ENCODE peak calls at places on chromosome 3, in four cellular contexts. One of them, this sample, is unnamed.

GRCh38 chr3:156677120-156677479 is 2.7 kb downstream of the TIPARP start:
- DNase-seq in substantia nigra: no peak
- DNase-seq in aorta: no peak
- DNase-seq in A549: no peak
- DNase-seq in this sample: no peak

GRCh38 chr3:10962481-10963036 is 30.0 kb upstream of the SLC6A1 start:
- DNase-seq in aorta: no peak
- DNase-seq in A549: no peak
- DNase-seq in substantia nigra: no peak
- DNase-seq in this sample: no peak

GRCh38 chr3:123412811-123413588 is 35.9 kb downstream of the ADCY5 start:
- DNase-seq in substantia nigra: peak
- DNase-seq in aorta: peak
- DNase-seq in A549: no peak
- DNase-seq in this sample: peak

GRCh38 chr3:131231710-131232348 is 149.7 kb upstream of the NUDT16 start:
- DNase-seq in aorta: no peak
- DNase-seq in A549: peak
- DNase-seq in substantia nigra: no peak
- DNase-seq in this sample: no peak

GRCh38 chr3:136305879-136306278 is 55.7 kb downstream of the PCCB start:
- DNase-seq in substantia nigra: no peak
- DNase-seq in aorta: no peak
- DNase-seq in A549: no peak
- DNase-seq in this sample: no peak

GRCh38 chr3:10552631-10552943 is 47.2 kb upstream of the ATP2B2 start:
- DNase-seq in aorta: peak
- DNase-seq in A549: no peak
- DNase-seq in substantia nigra: no peak
- DNase-seq in this sample: no peak

GRCh38 chr3:17151598-17152373 is 267.0 kb downstream of the PLCL2 start:
- DNase-seq in A549: no peak
- DNase-seq in aorta: no peak
- DNase-seq in substantia nigra: no peak
- DNase-seq in this sample: no peak

GRCh38 chr3:16801698-16802097 is 83.1 kb upstream of the PLCL2 start:
- DNase-seq in aorta: no peak
- DNase-seq in substantia nigra: no peak
- DNase-seq in A549: no peak
- DNase-seq in this sample: no peak

GRCh38 chr3:54599741-54600140 is 328.1 kb downstream of the LRTM1 start:
- DNase-seq in aorta: no peak
- DNase-seq in substantia nigra: peak
- DNase-seq in A549: no peak
- DNase-seq in this sample: no peak

GRCh38 chr3:84836961-84837360 is 121.8 kb upstream of the CADM2 start:
- DNase-seq in aorta: no peak
- DNase-seq in A549: no peak
- DNase-seq in substantia nigra: no peak
- DNase-seq in this sample: no peak

GRCh38 chr3:101512521-101513418 is at the start of gene SENP7:
- DNase-seq in A549: peak
- DNase-seq in aorta: peak
- DNase-seq in substantia nigra: peak
- DNase-seq in this sample: peak

GRCh38 chr3:183158113-183158512 is 4.4 kb downstream of the LAMP3 start:
- DNase-seq in substantia nigra: no peak
- DNase-seq in A549: no peak
- DNase-seq in aorta: no peak
- DNase-seq in this sample: no peak

GRCh38 chr3:53597136-53597915 is 102.9 kb downstream of the CACNA1D start:
- DNase-seq in aorta: no peak
- DNase-seq in substantia nigra: no peak
- DNase-seq in A549: no peak
- DNase-seq in this sample: no peak

GRCh38 chr3:153070153-153070868 is 91.7 kb upstream of the RAP2B start:
- DNase-seq in A549: peak
- DNase-seq in aorta: no peak
- DNase-seq in substantia nigra: no peak
- DNase-seq in this sample: no peak

GRCh38 chr3:180417241-180417640 is 184.7 kb upstream of the TTC14 start:
- DNase-seq in aorta: no peak
- DNase-seq in A549: no peak
- DNase-seq in substantia nigra: no peak
- DNase-seq in this sample: no peak

GRCh38 chr3:176906046-176906905 is 291.0 kb downstream of the TBL1XR1 start:
- DNase-seq in A549: peak
- DNase-seq in substantia nigra: no peak
- DNase-seq in aorta: no peak
- DNase-seq in this sample: no peak

GRCh38 chr3:138947303-138948121 is 495 bp downstream of the FOXL2NB start:
- DNase-seq in substantia nigra: no peak
- DNase-seq in aorta: peak
- DNase-seq in A549: no peak
- DNase-seq in this sample: no peak

GRCh38 chr3:52827866-52828376 is 2.6 kb downstream of the ITIH4 start:
- DNase-seq in aorta: no peak
- DNase-seq in substantia nigra: no peak
- DNase-seq in A549: peak
- DNase-seq in this sample: no peak

GRCh38 chr3:12692444-12692843 is 28.5 kb upstream of the RAF1 start:
- DNase-seq in aorta: no peak
- DNase-seq in substantia nigra: no peak
- DNase-seq in A549: no peak
- DNase-seq in this sample: no peak

GRCh38 chr3:88031543-88032148 is 27.2 kb downstream of the CGGBP1 start:
- DNase-seq in substantia nigra: no peak
- DNase-seq in A549: no peak
- DNase-seq in aorta: no peak
- DNase-seq in this sample: no peak

GRCh38 chr3:42165211-42165610 is 74.1 kb downstream of the TRAK1 start:
- DNase-seq in substantia nigra: no peak
- DNase-seq in A549: no peak
- DNase-seq in aorta: no peak
- DNase-seq in this sample: no peak

GRCh38 chr3:42166662-42167300 is 75.6 kb downstream of the TRAK1 start:
- DNase-seq in substantia nigra: no peak
- DNase-seq in A549: no peak
- DNase-seq in aorta: no peak
- DNase-seq in this sample: no peak

GRCh38 chr3:42163622-42164244 is 72.6 kb downstream of the TRAK1 start:
- DNase-seq in substantia nigra: no peak
- DNase-seq in aorta: no peak
- DNase-seq in A549: no peak
- DNase-seq in this sample: no peak

GRCh38 chr3:42166214-42166613 is 75.1 kb downstream of the TRAK1 start:
- DNase-seq in substantia nigra: no peak
- DNase-seq in A549: no peak
- DNase-seq in aorta: no peak
- DNase-seq in this sample: no peak

GRCh38 chr3:42164635-42165034 is 73.5 kb downstream of the TRAK1 start:
- DNase-seq in A549: no peak
- DNase-seq in substantia nigra: no peak
- DNase-seq in aorta: no peak
- DNase-seq in this sample: no peak
- H3K27ac ChIP-seq in A549: no peak
- H3K27ac ChIP-seq in substantia nigra: no peak
- H3K27ac ChIP-seq in aorta: no peak
- H3K27ac ChIP-seq in this sample: no peak

GRCh38 chr3:186988806-186989205 is 58.5 kb downstream of the ST6GAL1 start:
- DNase-seq in aorta: no peak
- DNase-seq in substantia nigra: no peak
- DNase-seq in A549: no peak
- DNase-seq in this sample: no peak
- H3K27ac ChIP-seq in aorta: no peak
- H3K27ac ChIP-seq in substantia nigra: no peak
- H3K27ac ChIP-seq in A549: no peak
- H3K27ac ChIP-seq in this sample: no peak

GRCh38 chr3:195896361-195897080 is 11.8 kb downstream of the TNK2 start:
- DNase-seq in aorta: no peak
- DNase-seq in A549: peak
- DNase-seq in substantia nigra: no peak
- DNase-seq in this sample: no peak
- H3K27ac ChIP-seq in aorta: peak
- H3K27ac ChIP-seq in A549: peak
- H3K27ac ChIP-seq in substantia nigra: peak
- H3K27ac ChIP-seq in this sample: peak

DNA sequence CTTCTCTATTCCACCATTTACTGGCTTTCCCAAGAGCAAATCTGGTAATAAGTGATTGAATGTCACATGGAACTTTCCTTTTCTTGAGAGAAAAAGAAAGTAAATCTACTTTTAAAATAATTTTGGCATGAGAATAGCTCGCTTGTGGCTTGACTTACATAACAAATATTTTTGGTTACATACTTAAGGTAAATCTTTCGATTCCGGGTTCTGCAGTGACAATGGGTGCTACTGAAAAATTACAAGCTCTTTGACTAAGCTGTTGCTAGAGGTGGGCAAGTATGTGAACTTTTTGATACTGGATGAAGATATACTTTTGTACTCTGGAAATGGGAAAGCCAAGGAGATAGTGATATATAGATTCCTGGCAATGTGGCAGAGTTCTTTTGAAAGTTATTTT is 51.9 kb upstream of the OTOL1 start:
- DNase-seq in substantia nigra: no peak
- DNase-seq in aorta: no peak
- DNase-seq in A549: no peak
- DNase-seq in this sample: no peak
- H3K27ac ChIP-seq in substantia nigra: no peak
- H3K27ac ChIP-seq in aorta: no peak
- H3K27ac ChIP-seq in A549: no peak
- H3K27ac ChIP-seq in this sample: no peak

DNA sequence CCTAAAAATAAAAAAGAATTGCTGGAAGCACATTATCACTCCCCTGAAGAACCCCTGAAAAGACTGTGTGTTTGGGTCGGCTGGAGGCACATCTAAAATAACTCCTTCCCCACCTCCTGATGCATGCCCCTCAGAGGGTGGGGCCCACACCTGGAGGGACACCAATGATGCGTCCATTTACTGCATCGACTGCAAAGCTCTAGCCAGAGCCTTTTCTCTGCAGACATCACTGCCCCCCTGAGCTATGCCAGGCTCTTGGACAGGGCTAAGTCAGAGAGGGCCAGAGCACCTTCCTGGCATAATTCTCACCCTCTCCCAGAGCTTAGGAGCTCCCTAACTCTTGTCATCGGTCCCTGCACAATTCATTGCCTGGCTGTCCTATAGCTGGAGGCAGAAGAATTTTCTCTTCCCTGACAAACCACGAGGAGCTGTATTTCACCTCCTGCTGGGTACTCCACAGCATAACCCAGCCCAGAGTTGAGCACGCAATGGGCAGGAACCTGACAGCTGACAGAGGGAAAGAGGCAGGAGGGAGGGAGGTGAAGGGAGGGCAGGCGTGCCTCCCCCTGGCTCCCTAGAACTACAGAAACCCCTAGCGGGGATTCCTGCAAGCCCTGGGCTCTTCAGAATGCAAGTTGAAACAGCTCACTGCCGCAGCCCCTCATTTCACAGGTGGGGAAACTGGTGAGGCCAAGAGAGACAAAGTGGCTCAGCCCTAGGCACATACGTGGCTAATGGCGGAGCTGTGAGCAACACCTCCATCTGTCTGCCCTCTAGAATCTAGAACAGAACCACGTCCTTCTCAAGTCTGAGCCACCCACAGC is 46.6 kb downstream of the XXYLT1 start:
- DNase-seq in A549: no peak
- DNase-seq in aorta: peak
- DNase-seq in substantia nigra: no peak
- DNase-seq in this sample: no peak
- H3K27ac ChIP-seq in A549: no peak
- H3K27ac ChIP-seq in aorta: peak
- H3K27ac ChIP-seq in substantia nigra: no peak
- H3K27ac ChIP-seq in this sample: no peak

GRCh38 chr3:106006001-106006400 is 137.2 kb upstream of the CBLB start:
- DNase-seq in substantia nigra: no peak
- DNase-seq in A549: no peak
- DNase-seq in aorta: no peak
- DNase-seq in this sample: no peak

GRCh38 chr3:106004137-106004600 is 135.4 kb upstream of the CBLB start:
- DNase-seq in substantia nigra: no peak
- DNase-seq in aorta: no peak
- DNase-seq in A549: peak
- DNase-seq in this sample: no peak

GRCh38 chr3:106007512-106007911 is 138.7 kb upstream of the CBLB start:
- DNase-seq in aorta: no peak
- DNase-seq in A549: no peak
- DNase-seq in substantia nigra: no peak
- DNase-seq in this sample: no peak

GRCh38 chr3:106006571-106006970 is 137.8 kb upstream of the CBLB start:
- DNase-seq in substantia nigra: no peak
- DNase-seq in A549: no peak
- DNase-seq in aorta: no peak
- DNase-seq in this sample: no peak

GRCh38 chr3:106004841-106005240 is 136.0 kb upstream of the CBLB start:
- DNase-seq in aorta: no peak
- DNase-seq in A549: no peak
- DNase-seq in substantia nigra: no peak
- DNase-seq in this sample: no peak
- H3K27ac ChIP-seq in aorta: no peak
- H3K27ac ChIP-seq in A549: no peak
- H3K27ac ChIP-seq in substantia nigra: no peak
- H3K27ac ChIP-seq in this sample: no peak

DNA sequence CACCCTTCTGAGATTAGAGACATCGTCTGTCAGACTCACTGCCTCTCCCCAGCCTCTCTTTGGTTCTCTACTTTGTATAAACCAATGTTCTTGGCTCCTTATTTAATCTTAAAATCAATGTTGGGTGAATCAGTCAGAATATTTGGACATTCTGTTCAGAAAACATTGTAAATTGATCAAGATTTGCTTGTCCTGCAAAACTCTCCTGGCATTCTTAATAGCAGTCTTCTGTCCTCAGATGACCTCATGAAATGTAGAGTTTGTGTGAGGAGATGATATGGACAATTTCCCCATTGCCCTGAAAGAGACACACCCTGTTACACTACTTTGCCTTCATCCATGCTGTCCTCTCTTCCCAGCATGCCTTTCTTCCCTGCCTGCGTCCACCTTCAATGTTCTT is 33.6 kb downstream of the CD200R1L start:
- DNase-seq in aorta: no peak
- DNase-seq in substantia nigra: no peak
- DNase-seq in A549: no peak
- DNase-seq in this sample: no peak
- H3K27ac ChIP-seq in aorta: no peak
- H3K27ac ChIP-seq in substantia nigra: no peak
- H3K27ac ChIP-seq in A549: peak
- H3K27ac ChIP-seq in this sample: no peak

This sample was measured in kidney.